ENCODE peak calls at places on chromosomes 12 and 14, in eight cellular contexts. M is NCI-H510A; T is lower leg skin; I is cardiac muscle cell; Y is stimulated activated CD8-positive, alpha-beta memory T cell treated with anti-CD3 and anti-CD28 coated beads, Interleukin-2, amount 100 ng/mL, for 1 hour; K is mesenchymal stem cell; J is CD8-positive, alpha-beta memory T cell; N is NCI-H345. C is an unnamed sample.

GRCh38 chr14:95761436-95761835 is 47.5 kb upstream of the TCL1A start:
- DNase-seq in J (no peak), Y (no peak), M (no peak), K (no peak), T (no peak), N (no peak), I (no peak), C (no peak)

GRCh38 chr14:52400846-52401245 is 86.7 kb downstream of the PTGER2 start:
- DNase-seq in M (no peak), J (peak), N (no peak), K (no peak), I (no peak), Y (no peak), T (no peak), C (no peak)

GRCh38 chr12:6697584-6698351 is 2.8 kb downstream of the PIANP start:
- DNase-seq in M (no peak), T (no peak), K (peak), N (peak), J (no peak), I (peak), Y (no peak), C (no peak)

GRCh38 chr14:51319181-51319597 is 79.1 kb downstream of the TMX1 start:
- DNase-seq in T (no peak), N (no peak), Y (no peak), I (no peak), J (no peak), M (no peak), K (no peak), C (no peak)

GRCh38 chr12:2636741-2637140 is 158.0 kb upstream of the FKBP4 start:
- DNase-seq in M (no peak), N (no peak), Y (no peak), T (no peak), J (no peak), K (no peak), I (no peak), C (no peak)

GRCh38 chr12:5581616-5582367 is 149.9 kb downstream of the NTF3 start:
- DNase-seq in T (no peak), Y (no peak), N (no peak), M (no peak), J (no peak), I (peak), K (no peak), C (no peak)

GRCh38 chr12:67276469-67276868 is 7.3 kb downstream of the CAND1 start:
- DNase-seq in Y (no peak), N (no peak), I (no peak), M (no peak), J (no peak), K (peak), T (no peak), C (no peak)

GRCh38 chr14:94640721-94641631 is 28.8 kb downstream of the SERPINA3 start:
- DNase-seq in I (no peak), J (no peak), M (no peak), K (no peak), Y (no peak), T (no peak), N (no peak), C (no peak)

GRCh38 chr12:115710104-115710564 is 567.4 kb downstream of the MED13L start:
- DNase-seq in T (peak), M (no peak), I (peak), J (no peak), N (no peak), K (peak), Y (no peak), C (no peak)